ENCODE peak calls at places on chromosome 12, in four cellular contexts. C, G, E and N are unnamed samples.

GRCh38 chr12:107318804-107319535 is 225.6 kb upstream of the CRY1 start:
- DNase-seq in C (peak; percentile 41), G (peak; percentile 79), E (no peak), N (peak; percentile 29)

GRCh38 chr12:121678721-121679300 is 9.4 kb upstream of the MORN3 start:
- DNase-seq in C (no peak), G (no peak), E (no peak), N (no peak)

GRCh38 chr12:124677552-124678356 is 110.3 kb upstream of the NCOR2 start:
- DNase-seq in C (no peak), G (no peak), E (no peak), N (no peak)

GRCh38 chr12:131592972-131593371 is 117.9 kb upstream of the SFSWAP start:
- DNase-seq in C (no peak), G (no peak), E (no peak), N (no peak)

GRCh38 chr12:130909111-130909510 is 37.2 kb downstream of the RAN start:
- DNase-seq in C (no peak), G (no peak), E (no peak), N (no peak)

GRCh38 chr12:70044170-70044569 is 199.1 kb upstream of the CNOT2 start:
- DNase-seq in C (peak; percentile 17), G (no peak), E (no peak), N (no peak)

GRCh38 chr12:117105902-117106301 is 6.7 kb upstream of the TESC start:
- DNase-seq in C (no peak), G (no peak), E (no peak), N (no peak)

GRCh38 chr12:14775652-14776020 is 27.6 kb downstream of the WBP11 start:
- DNase-seq in C (peak; percentile 68), G (no peak), E (no peak), N (no peak)

GRCh38 chr12:26748741-26749431 is 84.1 kb downstream of the ITPR2 start:
- DNase-seq in C (peak; percentile 72), G (no peak), E (peak; percentile 44), N (no peak)

GRCh38 chr12:51814311-51815088 is 34.0 kb downstream of the FIGNL2 start:
- DNase-seq in C (peak; percentile 72), G (peak; percentile 93), E (no peak), N (peak; percentile 77)

GRCh38 chr12:112130461-112130998 is 5.2 kb downstream of the TRAFD1 start:
- DNase-seq in C (no peak), G (no peak), E (no peak), N (no peak)

GRCh38 chr12:54546511-54546910 is 2.9 kb upstream of the PDE1B start:
- DNase-seq in C (no peak), G (no peak), E (no peak), N (no peak)

GRCh38 chr12:14111230-14111865 is 129.9 kb upstream of the GRIN2B start:
- DNase-seq in C (no peak), G (no peak), E (no peak), N (no peak)

GRCh38 chr12:67742461-67742860 is 93.9 kb downstream of the DYRK2 start:
- DNase-seq in C (no peak), G (no peak), E (no peak), N (no peak)

GRCh38 chr12:94954029-94954685 is 49.3 kb downstream of the NDUFA12 start:
- DNase-seq in C (peak; percentile 71), G (no peak), E (peak; percentile 31), N (no peak)

GRCh38 chr12:20264608-20265114 is 103.7 kb upstream of the PDE3A start:
- DNase-seq in C (no peak), G (no peak), E (no peak), N (no peak)

GRCh38 chr12:132338311-132338710 is 8.9 kb upstream of the GALNT9 start:
- DNase-seq in C (no peak), G (no peak), E (no peak), N (no peak)

GRCh38 chr12:124910561-124911478 is 3.6 kb downstream of the UBC start:
- DNase-seq in C (peak; percentile 56), G (no peak), E (no peak), N (no peak)

GRCh38 chr12:105878964-105879363 is 259.8 kb downstream of the NUAK1 start:
- DNase-seq in C (no peak), G (no peak), E (no peak), N (no peak)

GRCh38 chr12:25992026-25992782 is 33.7 kb downstream of the RASSF8 start:
- DNase-seq in C (no peak), G (no peak), E (no peak), N (no peak)

GRCh38 chr12:75650989-75651695 is 139.7 kb upstream of the KRR1 start:
- DNase-seq in C (peak; percentile 54), G (no peak), E (peak; percentile 77), N (no peak)

GRCh38 chr12:120687570-120688289 is 781 bp downstream of the MLEC start:
- DNase-seq in C (peak; percentile 29), G (peak; percentile 62), E (no peak), N (peak; percentile 34)

GRCh38 chr12:113461666-113462065 is 10.0 kb downstream of the LHX5 start:
- DNase-seq in C (peak; percentile 23), G (no peak), E (no peak), N (no peak)

GRCh38 chr12:120538281-120539156 is 4.4 kb downstream of the RNF10 start:
- DNase-seq in C (peak; percentile 61), G (no peak), E (no peak), N (no peak)

GRCh38 chr12:99680276-99680675 is 32.7 kb downstream of the GARIN6 start:
- DNase-seq in C (no peak), G (no peak), E (no peak), N (no peak)

GRCh38 chr12:123917337-123917850 is 55.2 kb downstream of the CCDC92 start:
- DNase-seq in C (no peak), G (no peak), E (no peak), N (no peak)

GRCh38 chr12:68290126-68290525 is 36.7 kb upstream of the IL22 start:
- DNase-seq in C (no peak), G (no peak), E (no peak), N (no peak)

GRCh38 chr12:113906411-113907200 is 59.5 kb downstream of the RBM19 start:
- DNase-seq in C (no peak), G (no peak), E (no peak), N (no peak)

GRCh38 chr12:12881495-12881894 is 9.9 kb upstream of the GPRC5A start:
- DNase-seq in C (peak; percentile 71), G (no peak), E (no peak), N (no peak)

GRCh38 chr12:44117368-44117767 is 281.5 kb downstream of the TMEM117 start:
- DNase-seq in C (peak; percentile 30), G (no peak), E (peak; percentile 2), N (no peak)

GRCh38 chr12:11814362-11814761 is 164.9 kb downstream of the ETV6 start:
- DNase-seq in C (peak; percentile 74), G (no peak), E (no peak), N (no peak)